ENCODE peak calls at places on chromosomes 11 and 22, in five cellular contexts. K, J, Y, Q and Z are unnamed samples.

GRCh38 chr11:64034411-64034811 is 1.3 kb upstream of the FLRT1 start:
- DNase-seq in K (no peak), Q (peak; percentile 54), Y (no peak), J (no peak), Z (no peak)

GRCh38 chr11:117444256-117445096 is 116.8 kb downstream of the CEP164 start:
- DNase-seq in Y (no peak), K (no peak), Q (no peak), J (no peak), Z (no peak)

GRCh38 chr11:116558504-116559252 is 214.1 kb downstream of the BUD13 start:
- DNase-seq in Y (no peak), K (no peak), J (no peak), Q (no peak), Z (no peak)

GRCh38 chr11:70072471-70073187 is 5.5 kb upstream of the ANO1 start:
- DNase-seq in Q (no peak), Y (no peak), K (no peak), J (no peak), Z (no peak)

GRCh38 chr11:106697058-106697457 is 321.2 kb downstream of the GUCY1A2 start:
- DNase-seq in Q (no peak), Y (no peak), K (no peak), J (no peak), Z (no peak)

GRCh38 chr22:35761037-35761436 is 43.4 kb downstream of the APOL5 start:
- DNase-seq in K (no peak), Y (peak; percentile 6), Q (no peak), J (no peak), Z (no peak)

GRCh38 chr22:46684706-46685105 is 53.3 kb downstream of the CERK start:
- DNase-seq in K (no peak), Q (no peak), Y (no peak), J (no peak), Z (no peak)

GRCh38 chr11:86627776-86628455 is 44.5 kb downstream of the ME3 start:
- DNase-seq in K (no peak), Q (no peak), Y (no peak), J (no peak), Z (no peak)

GRCh38 chr22:43955883-43956286 is 643 bp downstream of the SAMM50 start:
- DNase-seq in J (peak; percentile 47), K (no peak), Y (no peak), Q (no peak), Z (no peak)

GRCh38 chr22:17808688-17809403 is 34.6 kb upstream of the BID start:
- DNase-seq in K (no peak), J (no peak), Q (no peak), Y (no peak), Z (no peak)

GRCh38 chr11:80700386-80700785 is 1259.6 kb upstream of the TENM4 start:
- DNase-seq in Q (no peak), K (no peak), Y (no peak), J (no peak), Z (no peak)

GRCh38 chr11:72578991-72579815 is 95.0 kb downstream of the PDE2A start:
- DNase-seq in Q (peak; percentile 5), J (no peak), Y (no peak), K (no peak), Z (no peak)

GRCh38 chr22:25908755-25909154 is 166.8 kb downstream of the MYO18B start:
- DNase-seq in Q (no peak), Y (no peak), K (no peak), J (no peak), Z (no peak)

GRCh38 chr11:47641585-47642098 is 717 bp downstream of the MTCH2 start:
- DNase-seq in J (no peak), Y (no peak), Q (no peak), K (peak; percentile 28), Z (no peak)

GRCh38 chr11:67452141-67452952 is at the start of gene GPR152:
- DNase-seq in K (peak; percentile 17), J (no peak), Y (peak; percentile 90), Q (no peak), Z (no peak)

GRCh38 chr11:76918941-76919386 is 58.2 kb downstream of the ACER3 start:
- DNase-seq in Q (no peak), K (no peak), J (no peak), Y (peak; percentile 5), Z (no peak)

GRCh38 chr11:44759743-44760476 is 33.1 kb downstream of the TSPAN18 start:
- DNase-seq in Y (no peak), Q (no peak), K (no peak), J (no peak), Z (no peak)

GRCh38 chr22:42330953-42331525 is 60.6 kb upstream of the TCF20 start:
- DNase-seq in J (no peak), K (no peak), Q (no peak), Y (no peak), Z (no peak)

GRCh38 chr11:105073486-105074200 is 28.5 kb upstream of the CARD16 start:
- DNase-seq in Q (no peak), J (no peak), Y (no peak), K (no peak), Z (no peak)

GRCh38 chr11:18295316-18295715 is 26.6 kb downstream of the HPS5 start:
- DNase-seq in K (no peak), Y (no peak), Q (no peak), J (no peak), Z (no peak)

GRCh38 chr11:64164392-64165312 is 1.3 kb downstream of the MACROD1 start:
- DNase-seq in Y (no peak), J (no peak), Q (peak; percentile 50), K (no peak), Z (no peak)

GRCh38 chr11:71991494-71991893 is 7.2 kb upstream of the IL18BP start:
- DNase-seq in Y (no peak), K (peak; percentile 26), Q (no peak), J (no peak), Z (no peak)

GRCh38 chr22:30140414-30140813 is 60.1 kb downstream of the HORMAD2 start:
- DNase-seq in Y (no peak), K (no peak), J (no peak), Q (no peak), Z (no peak)

GRCh38 chr11:66317766-66318575 is 1.1 kb upstream of the CD248 start:
- DNase-seq in Y (no peak), Q (peak; percentile 46), K (no peak), J (peak; percentile 95), Z (peak; percentile 73)